ENCODE peak calls at places on chromosomes 13 and 19, in eight cellular contexts. M is esophagus squamous epithelium, A is dorsolateral prefrontal cortex, X is thyroid gland, E is Caco-2, C is cardiac muscle cell, Z is brain microvascular endothelial cell, I is transverse colon. J is an unnamed sample.

GRCh38 chr13:42747399-42747873 is 33.9 kb upstream of the FAM216B start:
- DNase-seq in M (no peak), A (no peak), X (no peak), E (no peak), C (peak; percentile 64), Z (peak; percentile 99), I (no peak), J (no peak)

GRCh38 chr19:7852851-7853759 is 21.1 kb downstream of the PRR36 start:
- DNase-seq in M (no peak), A (no peak), X (peak; percentile 93), E (peak; percentile 93), C (peak; percentile 66), Z (no peak), I (peak; percentile 86), J (peak; percentile 90)

GRCh38 chr13:28137556-28137955 is 789 bp upstream of the PAN3 start:
- DNase-seq in M (no peak), A (no peak), X (no peak), E (no peak), C (peak; percentile 21), Z (no peak), I (no peak), J (no peak)

GRCh38 chr19:811007-811434 is 10.7 kb downstream of the PLPPR3 start:
- DNase-seq in M (no peak), A (no peak), X (no peak), E (no peak), C (no peak), Z (no peak), I (no peak), J (no peak)

GRCh38 chr19:54677217-54677616 is 14.4 kb downstream of the LILRB4 start:
- DNase-seq in M (no peak), A (no peak), X (no peak), E (no peak), C (no peak), Z (no peak), I (no peak), J (no peak)

GRCh38 chr13:32443111-32443510 is 15.2 kb upstream of the N4BP2L1 start:
- DNase-seq in M (peak; percentile 1), A (no peak), X (no peak), E (peak; percentile 47), C (peak; percentile 17), Z (no peak), I (peak; percentile 35), J (no peak)

GRCh38 chr19:44051654-44052402 is at the start of gene ZNF223:
- DNase-seq in M (peak; percentile 30), A (peak; percentile 98), X (peak; percentile 97), E (peak; percentile 98), C (peak; percentile 95), Z (peak; percentile 94), I (peak; percentile 95), J (peak; percentile 95)

GRCh38 chr19:44111910-44112463 is 1.2 kb upstream of the ZNF225 start:
- DNase-seq in M (no peak), A (no peak), X (peak; percentile 1), E (peak; percentile 61), C (peak; percentile 93), Z (peak; percentile 94), I (no peak), J (no peak)

GRCh38 chr19:20051841-20052768 is 12.8 kb upstream of the ZNF682 start:
- DNase-seq in M (peak; percentile 54), A (peak; percentile 99), X (peak; percentile 99), E (peak; percentile 96), C (peak; percentile 100), Z (peak; percentile 99), I (peak; percentile 95), J (peak; percentile 96)

GRCh38 chr13:24740014-24740890 is 23.7 kb upstream of the RNF17 start:
- DNase-seq in M (no peak), A (no peak), X (no peak), E (no peak), C (no peak), Z (no peak), I (no peak), J (no peak)

GRCh38 chr13:110644892-110645521 is 29.7 kb downstream of the NAXD start:
- DNase-seq in M (no peak), A (peak; percentile 65), X (peak; percentile 78), E (no peak), C (peak; percentile 65), Z (peak; percentile 48), I (peak; percentile 66), J (peak; percentile 81)

GRCh38 chr19:49130325-49130724 is 11.0 kb downstream of the PPFIA3 start:
- DNase-seq in M (no peak), A (no peak), X (no peak), E (no peak), C (no peak), Z (no peak), I (no peak), J (no peak)

GRCh38 chr19:12782424-12783225 is 7.3 kb upstream of the HOOK2 start:
- DNase-seq in M (peak; percentile 67), A (peak; percentile 84), X (peak; percentile 84), E (peak; percentile 83), C (peak; percentile 93), Z (peak; percentile 65), I (peak; percentile 90), J (peak; percentile 94)

GRCh38 chr13:19150712-19151228 is 30.9 kb downstream of the TUBA3C start:
- DNase-seq in M (no peak), A (no peak), X (no peak), E (no peak), C (no peak), Z (no peak), I (no peak), J (no peak)

GRCh38 chr19:2014731-2015610 is 543 bp downstream of the BTBD2 start:
- DNase-seq in M (no peak), A (no peak), X (no peak), E (no peak), C (peak; percentile 25), Z (no peak), I (no peak), J (peak; percentile 59)

GRCh38 chr13:98821372-98822237 is 69.1 kb upstream of the SLC15A1 start:
- DNase-seq in M (no peak), A (no peak), X (no peak), E (peak; percentile 59), C (peak; percentile 75), Z (no peak), I (no peak), J (no peak)

GRCh38 chr13:75178436-75178835 is 303.5 kb downstream of the TBC1D4 start:
- DNase-seq in M (no peak), A (no peak), X (no peak), E (no peak), C (no peak), Z (no peak), I (no peak), J (no peak)

GRCh38 chr19:8335343-8336071 is 7.6 kb downstream of the KANK3 start:
- DNase-seq in M (no peak), A (no peak), X (no peak), E (no peak), C (no peak), Z (no peak), I (peak; percentile 20), J (no peak)

GRCh38 chr13:72218966-72219365 is 352.0 kb upstream of the DACH1 start:
- DNase-seq in M (no peak), A (no peak), X (no peak), E (no peak), C (no peak), Z (no peak), I (no peak), J (no peak)

GRCh38 chr13:25286308-25286968 is 850 bp downstream of the MTMR6 start:
- DNase-seq in M (no peak), A (no peak), X (peak; percentile 34), E (no peak), C (peak; percentile 52), Z (peak; percentile 47), I (peak; percentile 44), J (no peak)

GRCh38 chr19:10808937-10809655 is 26.9 kb downstream of the TMED1 start:
- DNase-seq in M (no peak), A (no peak), X (no peak), E (no peak), C (peak; percentile 55), Z (peak; percentile 54), I (no peak), J (no peak)

DNA sequence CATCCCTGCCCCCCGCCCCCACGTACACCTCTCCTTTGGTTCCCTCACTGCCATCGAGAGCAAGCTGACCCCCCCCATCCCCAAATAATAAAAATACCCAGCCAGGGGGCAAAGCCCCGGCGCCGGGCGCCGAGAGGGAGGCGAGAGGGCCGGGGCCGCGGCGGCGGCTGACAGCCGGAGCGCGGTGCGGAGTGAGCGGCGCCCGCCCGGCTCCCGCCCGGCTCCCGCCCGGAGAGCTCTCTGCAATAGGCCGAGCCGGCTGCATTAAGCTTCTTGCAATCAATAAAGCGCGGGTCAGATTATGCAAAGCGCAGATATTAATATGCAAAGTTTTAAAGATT is 40.9 kb downstream of the DEDD2 start:
- DNase-seq in M (no peak), A (no peak), X (no peak), E (no peak), C (no peak), Z (no peak), I (no peak), J (no peak)
- H3K27me3 ChIP-seq in M (peaks cover 100% of the 10 kb centered on the region), A (peaks cover 14% of the 10 kb centered on the region), X (peaks cover 7% of the 10 kb centered on the region), E (peaks cover 8% of the 10 kb centered on the region), C (peaks cover 96% of the 10 kb centered on the region), Z (peaks cover 38% of the 10 kb centered on the region), I (peaks cover 83% of the 10 kb centered on the region), J (peaks cover 81% of the 10 kb centered on the region)

DNA sequence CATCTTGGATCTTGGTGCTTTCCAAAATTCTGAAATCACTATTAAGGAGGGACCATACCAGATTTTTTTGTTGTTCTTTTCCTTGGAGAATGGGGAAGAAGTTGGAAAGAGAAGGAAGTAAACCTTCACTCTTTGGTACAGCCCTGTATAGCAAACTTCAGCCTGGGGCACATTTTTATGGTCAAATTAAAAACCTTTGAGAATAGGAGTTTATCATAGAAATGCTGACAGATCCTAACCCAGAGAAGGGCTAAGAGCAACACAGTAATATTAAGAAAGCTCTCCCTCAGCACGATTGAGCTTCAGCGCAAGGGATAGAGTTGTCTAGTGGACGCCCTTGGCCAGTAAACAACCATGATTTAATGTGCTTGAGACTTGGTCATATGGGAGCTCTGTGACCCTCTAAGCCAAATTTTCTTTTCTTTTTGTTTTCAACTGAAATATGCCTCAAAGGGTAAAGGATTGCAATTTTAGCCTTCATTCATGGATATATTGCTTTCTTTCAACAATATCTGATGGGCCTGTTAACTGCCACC is 294.3 kb upstream of the MAB21L1 start:
- DNase-seq in M (no peak), A (no peak), X (no peak), E (no peak), C (no peak), Z (no peak), I (no peak), J (no peak)
- H3K27me3 ChIP-seq in M (no peaks in the 10 kb centered on the region), A (no peaks in the 10 kb centered on the region), X (no peaks in the 10 kb centered on the region), E (no peaks in the 10 kb centered on the region), C (no peaks in the 10 kb centered on the region), Z (no peaks in the 10 kb centered on the region), I (no peaks in the 10 kb centered on the region), J (no peaks in the 10 kb centered on the region)

GRCh38 chr19:29588095-29588494 is 18.0 kb upstream of the POP4 start:
- DNase-seq in M (no peak), A (no peak), X (no peak), E (no peak), C (no peak), Z (no peak), I (no peak), J (no peak)
- H3K27me3 ChIP-seq in M (peaks cover 52% of the 10 kb centered on the region), A (no peaks in the 10 kb centered on the region), X (no peaks in the 10 kb centered on the region), E (no peaks in the 10 kb centered on the region), C (peaks cover 61% of the 10 kb centered on the region), Z (no peaks in the 10 kb centered on the region), I (peaks cover 12% of the 10 kb centered on the region), J (peaks cover 21% of the 10 kb centered on the region)

DNA sequence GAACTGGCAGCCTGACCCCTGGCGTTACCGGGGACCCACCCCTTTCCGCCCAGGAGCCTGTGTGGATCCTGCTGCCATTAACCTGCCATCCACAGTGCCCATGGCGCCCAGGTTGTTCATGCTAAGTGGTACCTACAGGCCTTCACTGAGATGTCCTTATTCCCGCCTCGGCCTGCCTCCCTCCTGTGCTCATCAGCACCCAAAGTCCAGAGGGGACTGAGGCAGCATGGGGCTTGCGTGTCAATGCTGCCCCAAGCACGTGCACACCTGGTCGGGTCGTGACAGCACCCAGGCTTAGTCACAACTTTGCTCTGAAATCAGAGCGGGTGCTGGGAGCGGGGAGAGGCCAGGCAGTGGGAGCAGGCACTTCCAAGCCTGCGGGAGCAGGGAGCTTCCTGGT is 3.7 kb upstream of the INTS6 start:
- DNase-seq in M (no peak), A (no peak), X (no peak), E (no peak), C (no peak), Z (no peak), I (no peak), J (no peak)
- H3K27me3 ChIP-seq in M (no peaks in the 10 kb centered on the region), A (no peaks in the 10 kb centered on the region), X (no peaks in the 10 kb centered on the region), E (no peaks in the 10 kb centered on the region), C (no peaks in the 10 kb centered on the region), Z (no peaks in the 10 kb centered on the region), I (no peaks in the 10 kb centered on the region), J (no peaks in the 10 kb centered on the region)